ENCODE peak calls at places on chromosomes 1 and 21, in eight cellular contexts. G, J, Z, I, U, B, S and A are unnamed samples.

GRCh38 chr1:180842482-180842881 is 70.2 kb upstream of the KIAA1614 start:
- DNase-seq in S (no peak), I (no peak), B (no peak), G (peak), J (no peak), U (no peak), Z (no peak), A (no peak)

GRCh38 chr1:3727042-3727824 is 25.0 kb upstream of the CCDC27 start:
- DNase-seq in U (peak), G (no peak), J (no peak), B (no peak), S (no peak), Z (no peak), I (no peak), A (no peak)

GRCh38 chr1:89881415-89882058 is 60.7 kb downstream of the LRRC8D start:
- DNase-seq in S (no peak), Z (no peak), U (no peak), G (no peak), J (no peak), I (no peak), B (no peak), A (no peak)

GRCh38 chr21:32807717-32808380 is 36.3 kb upstream of the PAXBP1 start:
- DNase-seq in S (no peak), G (peak), B (no peak), J (no peak), I (no peak), Z (no peak), U (no peak), A (no peak)

GRCh38 chr1:41659903-41660302 is 175.4 kb upstream of the EDN2 start:
- DNase-seq in J (no peak), G (no peak), S (no peak), I (no peak), B (no peak), U (no peak), Z (no peak), A (no peak)

GRCh38 chr1:16163882-16164820 is 8.3 kb upstream of the EPHA2 start:
- DNase-seq in Z (no peak), I (peak), J (no peak), B (no peak), S (no peak), U (no peak), G (peak), A (no peak)

GRCh38 chr1:21801100-21801499 is 11.0 kb upstream of the LDLRAD2 start:
- DNase-seq in J (no peak), S (no peak), Z (no peak), U (no peak), B (no peak), I (no peak), G (peak), A (no peak)

GRCh38 chr1:203711251-203712007 is 53.6 kb upstream of the LAX1 start:
- DNase-seq in I (no peak), J (no peak), U (no peak), S (no peak), Z (no peak), B (no peak), G (no peak), A (no peak)

GRCh38 chr21:14918542-14918941 is 146.3 kb downstream of the NRIP1 start:
- DNase-seq in B (no peak), U (no peak), J (no peak), Z (no peak), G (no peak), I (no peak), S (no peak), A (no peak)

GRCh38 chr1:205945056-205945455 is 1.8 kb upstream of the SLC26A9 start:
- DNase-seq in B (no peak), I (no peak), J (no peak), Z (no peak), G (no peak), S (no peak), U (no peak), A (no peak)

GRCh38 chr21:14243877-14244276 is 27.9 kb downstream of the RBM11 start:
- DNase-seq in I (no peak), S (no peak), Z (no peak), G (no peak), J (no peak), U (no peak), B (no peak), A (no peak)

GRCh38 chr1:224168859-224169380 is 14.1 kb upstream of the DEGS1 start:
- DNase-seq in G (peak), I (peak), U (no peak), B (no peak), Z (no peak), S (no peak), J (no peak), A (no peak)

GRCh38 chr1:36352910-36353878 is 29.7 kb upstream of the EVA1B start:
- DNase-seq in B (no peak), S (no peak), Z (no peak), G (peak), U (no peak), J (no peak), I (no peak), A (no peak)